ENCODE peak calls at places on chromosomes 11 and 22, in seven cellular contexts. M is PC-3, R is GM23248, S is neural progenitor cell, A is GM23338, D is HCT116, T is SK-N-SH. N is an unnamed sample.

GRCh38 chr11:62402226-62402625 is 16.6 kb upstream of the SCGB1A1 start:
- DNase-seq in S (no peak), D (no peak), M (no peak), R (peak; percentile 57), T (no peak), A (no peak), N (no peak)

GRCh38 chr11:36628141-36628540 is 30.1 kb upstream of the RAG2 start:
- DNase-seq in A (no peak), S (no peak), T (no peak), M (no peak), D (no peak), R (no peak), N (no peak)

GRCh38 chr22:46881373-46882118 is 119.1 kb downstream of the TBC1D22A start:
- DNase-seq in A (no peak), R (peak; percentile 62), D (no peak), M (peak; percentile 49), S (no peak), T (no peak), N (no peak)

GRCh38 chr11:119470316-119471266 is 47.6 kb upstream of the THY1 start:
- DNase-seq in D (no peak), T (no peak), R (peak; percentile 98), M (peak; percentile 93), A (no peak), S (no peak), N (no peak)

GRCh38 chr11:77379253-77379652 is 77.8 kb upstream of the GDPD4 start:
- DNase-seq in M (peak; percentile 76), R (peak; percentile 11), A (no peak), T (no peak), S (no peak), D (no peak), N (no peak)

GRCh38 chr11:113638378-113638777 is 67.7 kb downstream of the TMPRSS5 start:
- DNase-seq in S (no peak), M (no peak), A (no peak), R (no peak), D (no peak), T (no peak), N (no peak)

GRCh38 chr11:94275961-94276360 is 28.4 kb upstream of the IZUMO1R start:
- DNase-seq in A (no peak), S (no peak), D (no peak), R (no peak), T (no peak), M (no peak), N (no peak)

GRCh38 chr11:63517156-63517555 is 11.3 kb downstream of the LGALS12 start:
- DNase-seq in R (no peak), T (no peak), M (no peak), A (no peak), S (no peak), D (no peak), N (no peak)

GRCh38 chr11:123454060-123454651 is 24.1 kb downstream of the GRAMD1B start:
- DNase-seq in A (no peak), S (no peak), T (no peak), M (peak; percentile 99), R (peak; percentile 76), D (peak; percentile 88), N (no peak)

GRCh38 chr22:35020517-35020916 is 45.4 kb upstream of the ISX start:
- DNase-seq in S (no peak), T (no peak), A (no peak), D (no peak), R (no peak), M (no peak), N (no peak)

GRCh38 chr11:118175600-118176399 is 639 bp downstream of the SCN2B start:
- DNase-seq in R (no peak), A (no peak), D (no peak), M (no peak), T (no peak), S (no peak), N (no peak)

GRCh38 chr11:70424765-70425164 is 26.4 kb downstream of the CTTN start:
- DNase-seq in M (no peak), S (no peak), T (no peak), R (no peak), A (no peak), D (no peak), N (no peak)

GRCh38 chr11:108122166-108122628 is 830 bp downstream of the ACAT1 start:
- DNase-seq in S (peak; percentile 31), T (peak; percentile 10), A (peak; percentile 37), M (peak; percentile 28), D (no peak), R (peak; percentile 57), N (no peak)

GRCh38 chr22:32823024-32823730 is 21.7 kb downstream of the TIMP3 start:
- DNase-seq in S (peak; percentile 85), M (peak; percentile 29), R (no peak), A (peak; percentile 92), D (peak; percentile 43), T (peak; percentile 59), N (peak; percentile 25)

GRCh38 chr11:4697583-4697982 is at the start of gene OR51E2:
- DNase-seq in R (peak; percentile 15), T (no peak), A (peak; percentile 17), D (no peak), S (peak; percentile 39), M (no peak), N (no peak)

GRCh38 chr11:26580929-26581328 is 8.9 kb upstream of the MUC15 start:
- DNase-seq in A (no peak), S (no peak), D (no peak), R (peak; percentile 20), T (no peak), M (peak; percentile 9), N (no peak)

GRCh38 chr11:62555464-62556092 is 9.0 kb upstream of the AHNAK start:
- DNase-seq in R (peak; percentile 49), S (peak; percentile 49), T (peak; percentile 43), A (peak; percentile 32), M (peak; percentile 50), D (no peak), N (peak; percentile 52)

GRCh38 chr11:117369521-117369920 is 41.9 kb downstream of the CEP164 start:
- DNase-seq in D (no peak), M (no peak), T (no peak), A (no peak), S (no peak), R (no peak), N (no peak)

GRCh38 chr11:789951-790350 is at the start of gene CEND1:
- DNase-seq in T (peak; percentile 95), S (peak; percentile 79), D (no peak), A (peak; percentile 79), R (peak; percentile 82), M (no peak), N (peak; percentile 79)

GRCh38 chr22:49213731-49214352 is 613.8 kb downstream of the BRD1 start:
- DNase-seq in S (no peak), T (no peak), R (no peak), A (no peak), D (no peak), M (no peak), N (no peak)

GRCh38 chr11:115158053-115158452 is 346.2 kb downstream of the CADM1 start:
- DNase-seq in M (no peak), R (no peak), A (no peak), D (no peak), S (no peak), T (peak; percentile 30), N (no peak)

GRCh38 chr11:82775736-82776346 is 42.2 kb upstream of the FAM181B start:
- DNase-seq in R (peak; percentile 62), A (peak; percentile 81), M (peak; percentile 89), T (peak; percentile 32), D (peak; percentile 36), S (peak; percentile 59), N (peak; percentile 51)

GRCh38 chr22:26565181-26565580 is 24.8 kb downstream of the TPST2 start:
- DNase-seq in T (no peak), A (no peak), M (no peak), S (no peak), D (no peak), R (no peak), N (no peak)

GRCh38 chr22:26568207-26568706 is 21.7 kb downstream of the TPST2 start:
- DNase-seq in M (peak; percentile 14), T (no peak), D (no peak), R (no peak), S (peak; percentile 77), A (peak; percentile 92), N (no peak)

GRCh38 chr22:26565889-26566288 is 24.0 kb downstream of the TPST2 start:
- DNase-seq in T (no peak), R (no peak), S (no peak), A (no peak), M (no peak), D (no peak), N (no peak)

GRCh38 chr22:26566994-26567393 is 22.9 kb downstream of the TPST2 start:
- DNase-seq in D (no peak), R (no peak), A (peak; percentile 44), T (no peak), S (no peak), M (no peak), N (no peak)

GRCh38 chr22:26567610-26568009 is 22.3 kb downstream of the TPST2 start:
- DNase-seq in T (no peak), A (no peak), R (no peak), D (no peak), S (no peak), M (no peak), N (no peak)
- H3K27ac ChIP-seq in T (no peak overlapping the region), A (peak overlapping the region; percentile 95), R (no peak overlapping the region), D (no peak overlapping the region), S (peak overlapping the region; percentile 47), M (no peak overlapping the region), N (no peak overlapping the region)

GRCh38 chr11:17765381-17766359 is 31.1 kb downstream of the KCNC1 start:
- DNase-seq in D (no peak), R (peak; percentile 14), S (peak; percentile 89), A (peak; percentile 63), M (no peak), T (peak; percentile 62), N (no peak)
- TF ChIP-seq EZH2phosphoT487 in D (no peak), R (no peak), S (no peak), A (no peak), M (no peak), T (no peak), N (no peak)

GRCh38 chr22:24810043-24810749 is 4.2 kb downstream of the SGSM1 start:
- DNase-seq in T (peak; percentile 73), A (peak; percentile 66), R (peak; percentile 22), S (peak; percentile 81), D (no peak), M (no peak), N (no peak)
- H3K27ac ChIP-seq in T (peak overlapping the region; percentile 94), A (peak overlapping the region; percentile 23), R (no peak overlapping the region), S (no peak overlapping the region), D (no peak overlapping the region), M (no peak overlapping the region), N (no peak overlapping the region)

DNA sequence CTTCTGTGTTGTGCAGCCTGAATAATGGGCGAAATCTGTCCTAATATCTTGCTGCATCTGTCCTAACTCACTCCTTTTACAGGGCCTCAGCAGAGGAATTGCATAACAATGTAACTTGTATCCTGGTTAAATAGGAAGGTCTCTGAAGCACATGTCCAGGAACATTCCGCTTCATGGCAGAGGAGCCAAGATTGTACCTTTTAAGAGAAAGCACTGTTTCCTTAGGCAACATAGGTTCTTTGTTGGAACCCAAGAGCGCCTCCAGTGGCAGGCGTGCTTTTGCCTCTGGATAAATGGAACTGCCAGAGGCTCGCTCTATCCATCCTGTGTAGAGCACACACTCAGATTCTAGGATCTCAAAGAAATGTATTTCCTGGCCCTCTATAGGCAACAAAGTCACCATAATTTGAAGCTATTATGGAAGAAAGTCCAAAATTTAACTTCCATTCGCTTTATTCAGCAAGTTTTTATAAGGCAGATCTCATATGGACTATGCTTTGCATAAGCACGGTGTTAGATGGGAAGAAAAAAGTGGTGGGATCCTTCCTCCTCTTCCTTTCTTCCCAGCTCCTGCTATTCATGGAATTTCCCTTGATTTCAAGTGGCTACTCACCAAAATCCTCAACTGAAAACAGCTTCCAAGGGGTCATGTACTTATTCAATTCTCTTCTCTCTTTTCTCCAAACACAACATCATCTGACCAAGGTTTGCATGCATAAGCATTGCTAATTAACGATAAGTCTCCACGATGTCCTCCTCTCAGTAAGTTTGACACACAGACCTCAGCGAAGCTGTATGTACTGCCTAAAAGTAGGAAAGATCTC is at the start of gene BLID:
- DNase-seq in D (no peak), S (peak; percentile 80), R (peak; percentile 63), A (peak; percentile 88), M (peak; percentile 66), T (no peak), N (peak; percentile 6)
- TF ChIP-seq EZH2phosphoT487 in D (no peak), S (no peak), R (no peak), A (no peak), M (no peak), T (no peak), N (no peak)

N was measured in OCI-LY7.